ENCODE peak calls at places on chromosomes 16 and 17, in five cellular contexts. One of them, this sample, is unnamed. For H3K4me1, the result is how much of the 10 kb centered on the place peaks cover.

GRCh38 chr17:37373530-37374159 is 2.1 kb upstream of the C17orf78 start:
- DNase-seq in colonic mucosa: peak
- DNase-seq in heart left ventricle: no peak
- DNase-seq in endothelial cell of umbilical vein: peak
- DNase-seq in pancreas: peak
- DNase-seq in this sample: peak

GRCh38 chr17:3672571-3672970 is 4.0 kb downstream of the EMC6 start:
- DNase-seq in colonic mucosa: no peak
- DNase-seq in heart left ventricle: no peak
- DNase-seq in endothelial cell of umbilical vein: no peak
- DNase-seq in pancreas: no peak
- DNase-seq in this sample: no peak

GRCh38 chr17:63843387-63844292 is 1.2 kb upstream of the SMARCD2 start:
- DNase-seq in endothelial cell of umbilical vein: peak
- DNase-seq in colonic mucosa: no peak
- DNase-seq in heart left ventricle: no peak
- DNase-seq in pancreas: peak
- DNase-seq in this sample: peak

GRCh38 chr16:85424260-85425060 is 188.7 kb upstream of the GSE1 start:
- DNase-seq in pancreas: peak
- DNase-seq in colonic mucosa: peak
- DNase-seq in heart left ventricle: peak
- DNase-seq in endothelial cell of umbilical vein: no peak
- DNase-seq in this sample: peak

GRCh38 chr16:11349599-11350276 is 4.5 kb downstream of the RMI2 start:
- DNase-seq in pancreas: no peak
- DNase-seq in heart left ventricle: peak
- DNase-seq in colonic mucosa: peak
- DNase-seq in endothelial cell of umbilical vein: peak
- DNase-seq in this sample: peak

GRCh38 chr17:36728030-36728991 is 126.9 kb downstream of the MRM1 start:
- DNase-seq in pancreas: no peak
- DNase-seq in heart left ventricle: no peak
- DNase-seq in colonic mucosa: no peak
- DNase-seq in endothelial cell of umbilical vein: no peak
- DNase-seq in this sample: no peak

GRCh38 chr16:3461120-3461519 is 17.6 kb downstream of the NAA60 start:
- DNase-seq in colonic mucosa: no peak
- DNase-seq in endothelial cell of umbilical vein: no peak
- DNase-seq in pancreas: no peak
- DNase-seq in heart left ventricle: no peak
- DNase-seq in this sample: no peak

GRCh38 chr16:85557976-85558589 is 55.0 kb upstream of the GSE1 start:
- DNase-seq in colonic mucosa: peak
- DNase-seq in heart left ventricle: no peak
- DNase-seq in endothelial cell of umbilical vein: no peak
- DNase-seq in pancreas: peak
- DNase-seq in this sample: peak

GRCh38 chr17:37708616-37709212 is 36.1 kb downstream of the HNF1B start:
- DNase-seq in pancreas: peak
- DNase-seq in colonic mucosa: peak
- DNase-seq in heart left ventricle: no peak
- DNase-seq in endothelial cell of umbilical vein: no peak
- DNase-seq in this sample: peak

GRCh38 chr17:32777436-32777835 is 99.5 kb downstream of the MYO1D start:
- DNase-seq in heart left ventricle: no peak
- DNase-seq in colonic mucosa: peak
- DNase-seq in pancreas: no peak
- DNase-seq in endothelial cell of umbilical vein: no peak
- DNase-seq in this sample: no peak

GRCh38 chr17:65123757-65124675 is 13.2 kb upstream of the RGS9 start:
- DNase-seq in heart left ventricle: no peak
- DNase-seq in pancreas: no peak
- DNase-seq in endothelial cell of umbilical vein: peak
- DNase-seq in colonic mucosa: peak
- DNase-seq in this sample: no peak

GRCh38 chr17:27980035-27980434 is 62.4 kb upstream of the NLK start:
- DNase-seq in pancreas: no peak
- DNase-seq in heart left ventricle: no peak
- DNase-seq in colonic mucosa: no peak
- DNase-seq in endothelial cell of umbilical vein: peak
- DNase-seq in this sample: no peak

GRCh38 chr16:76464973-76465620 is 187.9 kb downstream of the CNTNAP4 start:
- DNase-seq in colonic mucosa: no peak
- DNase-seq in endothelial cell of umbilical vein: no peak
- DNase-seq in pancreas: no peak
- DNase-seq in heart left ventricle: no peak
- DNase-seq in this sample: no peak

GRCh38 chr17:18156171-18156975 is 27.3 kb upstream of the ALKBH5 start:
- DNase-seq in colonic mucosa: no peak
- DNase-seq in endothelial cell of umbilical vein: no peak
- DNase-seq in pancreas: no peak
- DNase-seq in heart left ventricle: no peak
- DNase-seq in this sample: no peak

GRCh38 chr17:63487014-63487339 is 10.1 kb downstream of the ACE start:
- DNase-seq in colonic mucosa: no peak
- DNase-seq in heart left ventricle: peak
- DNase-seq in endothelial cell of umbilical vein: no peak
- DNase-seq in pancreas: no peak
- DNase-seq in this sample: no peak

GRCh38 chr17:15909481-15909991 is 35.4 kb upstream of the ADORA2B start:
- DNase-seq in heart left ventricle: no peak
- DNase-seq in endothelial cell of umbilical vein: no peak
- DNase-seq in pancreas: no peak
- DNase-seq in colonic mucosa: no peak
- DNase-seq in this sample: peak

GRCh38 chr16:67294927-67295326 is 15.6 kb downstream of the PLEKHG4 start:
- DNase-seq in heart left ventricle: no peak
- DNase-seq in endothelial cell of umbilical vein: no peak
- DNase-seq in pancreas: no peak
- DNase-seq in colonic mucosa: no peak
- DNase-seq in this sample: no peak

GRCh38 chr17:47717845-47718621 is 15.0 kb upstream of the TBX21 start:
- DNase-seq in pancreas: no peak
- DNase-seq in heart left ventricle: no peak
- DNase-seq in endothelial cell of umbilical vein: no peak
- DNase-seq in colonic mucosa: no peak
- DNase-seq in this sample: no peak

GRCh38 chr17:33459078-33459940 is 166.2 kb upstream of the ASIC2 start:
- DNase-seq in endothelial cell of umbilical vein: no peak
- DNase-seq in colonic mucosa: no peak
- DNase-seq in pancreas: no peak
- DNase-seq in heart left ventricle: no peak
- DNase-seq in this sample: no peak

GRCh38 chr16:2720063-2720455 is at the start of gene PRSS27:
- DNase-seq in pancreas: no peak
- DNase-seq in heart left ventricle: no peak
- DNase-seq in endothelial cell of umbilical vein: no peak
- DNase-seq in colonic mucosa: no peak
- DNase-seq in this sample: no peak

GRCh38 chr17:36913132-36913531 is 24.1 kb upstream of the LHX1 start:
- DNase-seq in heart left ventricle: no peak
- DNase-seq in colonic mucosa: no peak
- DNase-seq in pancreas: no peak
- DNase-seq in endothelial cell of umbilical vein: no peak
- DNase-seq in this sample: no peak

GRCh38 chr17:31272803-31273202 is 24.2 kb downstream of the OMG start:
- DNase-seq in endothelial cell of umbilical vein: no peak
- DNase-seq in colonic mucosa: no peak
- DNase-seq in pancreas: no peak
- DNase-seq in heart left ventricle: no peak
- DNase-seq in this sample: no peak

GRCh38 chr16:85173981-85174751 is 61.9 kb upstream of the CIBAR2 start:
- DNase-seq in heart left ventricle: no peak
- DNase-seq in pancreas: no peak
- DNase-seq in endothelial cell of umbilical vein: peak
- DNase-seq in colonic mucosa: peak
- DNase-seq in this sample: peak

GRCh38 chr17:22286337-22287041 is 594.2 kb downstream of the KCNJ18 start:
- DNase-seq in heart left ventricle: no peak
- DNase-seq in colonic mucosa: peak
- DNase-seq in pancreas: no peak
- DNase-seq in endothelial cell of umbilical vein: no peak
- DNase-seq in this sample: peak

GRCh38 chr16:11671676-11672075 is 3.4 kb downstream of the SNN start:
- DNase-seq in heart left ventricle: peak
- DNase-seq in endothelial cell of umbilical vein: no peak
- DNase-seq in pancreas: no peak
- DNase-seq in colonic mucosa: no peak
- DNase-seq in this sample: no peak

GRCh38 chr16:48013476-48013875 is 142.3 kb downstream of the ABCC12 start:
- DNase-seq in endothelial cell of umbilical vein: no peak
- DNase-seq in pancreas: no peak
- DNase-seq in heart left ventricle: no peak
- DNase-seq in colonic mucosa: no peak
- DNase-seq in this sample: no peak

GRCh38 chr17:79947351-79948031 is 88.2 kb downstream of the TBC1D16 start:
- DNase-seq in heart left ventricle: peak
- DNase-seq in pancreas: no peak
- DNase-seq in endothelial cell of umbilical vein: no peak
- DNase-seq in colonic mucosa: peak
- DNase-seq in this sample: no peak

GRCh38 chr17:41013181-41013580 is 4.3 kb upstream of the KRTAP3-1 start:
- DNase-seq in heart left ventricle: no peak
- DNase-seq in colonic mucosa: no peak
- DNase-seq in pancreas: no peak
- DNase-seq in endothelial cell of umbilical vein: no peak
- DNase-seq in this sample: no peak

GRCh38 chr16:58259995-58260394 is 34.8 kb downstream of the PRSS54 start:
- DNase-seq in endothelial cell of umbilical vein: no peak
- DNase-seq in heart left ventricle: no peak
- DNase-seq in colonic mucosa: no peak
- DNase-seq in pancreas: no peak
- DNase-seq in this sample: no peak

DNA sequence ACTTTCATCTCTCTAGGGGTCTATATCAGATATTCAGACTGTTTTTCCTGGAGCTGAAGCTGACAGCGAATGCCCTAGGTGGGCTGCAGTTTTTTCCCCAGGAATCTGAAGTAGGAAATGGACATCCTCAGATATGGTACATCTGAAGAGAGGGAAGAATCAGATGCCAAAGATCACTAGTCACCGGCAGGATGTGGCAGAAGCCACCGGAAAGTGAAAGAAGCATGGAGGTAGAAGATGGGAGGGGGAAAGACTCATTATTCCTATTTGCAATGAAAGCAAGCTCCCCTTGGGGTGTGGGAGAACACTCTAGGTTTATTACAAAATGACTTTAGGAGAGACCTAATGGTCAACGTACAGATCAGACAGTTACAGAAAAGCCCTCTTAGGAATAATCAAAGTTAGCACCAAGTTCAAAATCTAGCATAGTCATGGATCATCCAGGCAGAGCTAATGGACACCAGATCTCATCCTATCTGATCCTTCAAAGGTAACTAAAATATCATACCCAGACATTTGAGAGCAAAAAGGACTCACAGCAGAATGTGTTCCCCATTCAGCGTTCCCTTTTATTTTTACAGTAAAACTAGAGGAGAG is 110.7 kb downstream of the HS3ST3A1 start:
- DNase-seq in endothelial cell of umbilical vein: no peak
- DNase-seq in pancreas: no peak
- DNase-seq in colonic mucosa: no peak
- DNase-seq in heart left ventricle: no peak
- DNase-seq in this sample: no peak
- H3K27ac ChIP-seq in endothelial cell of umbilical vein: no peak
- H3K27ac ChIP-seq in pancreas: no peak
- H3K27ac ChIP-seq in colonic mucosa: no peak
- H3K27ac ChIP-seq in heart left ventricle: no peak
- H3K27ac ChIP-seq in this sample: no peak

GRCh38 chr17:77369544-77369971 is 228.8 kb downstream of the SEC14L1 start:
- DNase-seq in endothelial cell of umbilical vein: no peak
- DNase-seq in heart left ventricle: peak
- DNase-seq in pancreas: no peak
- DNase-seq in colonic mucosa: no peak
- DNase-seq in this sample: no peak
- H3K4me1 ChIP-seq in endothelial cell of umbilical vein: under half
- H3K4me1 ChIP-seq in heart left ventricle: half or more
- H3K4me1 ChIP-seq in pancreas: under half
- H3K4me1 ChIP-seq in colonic mucosa: under half
- H3K4me1 ChIP-seq in this sample: half or more

GRCh38 chr17:8109669-8110455 is 8.5 kb downstream of the ALOXE3 start:
- DNase-seq in heart left ventricle: peak
- DNase-seq in colonic mucosa: peak
- DNase-seq in pancreas: peak
- DNase-seq in endothelial cell of umbilical vein: peak
- DNase-seq in this sample: peak
- TF ChIP-seq CTCF in heart left ventricle: peak
- TF ChIP-seq CTCF in colonic mucosa: peak
- TF ChIP-seq CTCF in pancreas: peak
- TF ChIP-seq CTCF in endothelial cell of umbilical vein: peak
- TF ChIP-seq CTCF in this sample: no peak

DNA sequence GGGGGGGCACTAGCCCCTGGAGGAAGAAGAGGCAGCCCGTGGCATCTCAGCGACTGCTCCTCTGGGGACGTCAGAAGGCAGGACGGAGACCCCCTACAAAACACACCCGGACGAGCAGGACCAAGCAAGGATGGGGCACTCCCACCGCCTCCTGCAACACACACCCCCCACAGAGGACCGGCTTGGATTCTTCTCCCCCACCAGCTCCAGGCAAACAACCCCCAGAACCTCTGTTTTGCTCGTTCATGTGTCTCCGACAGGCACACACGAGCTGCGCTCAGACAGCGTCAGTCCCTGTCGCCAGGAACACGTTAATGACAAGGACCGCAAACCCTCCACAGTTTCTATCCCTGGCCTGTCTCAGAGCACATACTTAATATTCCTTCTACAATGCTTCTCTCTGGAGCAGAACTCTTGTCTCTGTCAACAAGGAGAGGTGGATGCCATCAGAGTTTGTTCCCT is 55.5 kb downstream of the ABR start:
- DNase-seq in heart left ventricle: no peak
- DNase-seq in pancreas: no peak
- DNase-seq in colonic mucosa: no peak
- DNase-seq in endothelial cell of umbilical vein: no peak
- DNase-seq in this sample: no peak
- H3K27ac ChIP-seq in heart left ventricle: no peak
- H3K27ac ChIP-seq in pancreas: no peak
- H3K27ac ChIP-seq in colonic mucosa: no peak
- H3K27ac ChIP-seq in endothelial cell of umbilical vein: no peak
- H3K27ac ChIP-seq in this sample: no peak